ENCODE peak calls at places on chromosomes 3 and 15, in seven cellular contexts. One of them, this sample, is unnamed.

GRCh38 chr3:180563411-180563810 is 38.6 kb upstream of the TTC14 start:
- DNase-seq in stimulated activated CD8-positive, alpha-beta memory T cell treated with anti-CD3 and anti-CD28 coated beads, Interleukin-15, amount 100 ng/mL, for 4 hours: no peak
- DNase-seq in RCC 7860: no peak
- DNase-seq in GM12892: no peak
- DNase-seq in fibroblast of the aortic adventitia: no peak
- DNase-seq in ecto neural progenitor cell: no peak
- DNase-seq in colonic mucosa: no peak
- DNase-seq in this sample: no peak

GRCh38 chr3:64143399-64144130 is 81.7 kb downstream of the PRICKLE2 start:
- DNase-seq in ecto neural progenitor cell: no peak
- DNase-seq in fibroblast of the aortic adventitia: peak; percentile 42
- DNase-seq in stimulated activated CD8-positive, alpha-beta memory T cell treated with anti-CD3 and anti-CD28 coated beads, Interleukin-15, amount 100 ng/mL, for 4 hours: no peak
- DNase-seq in colonic mucosa: no peak
- DNase-seq in GM12892: no peak
- DNase-seq in RCC 7860: peak; percentile 66
- DNase-seq in this sample: no peak

GRCh38 chr3:33544126-33544525 is 103.9 kb upstream of the UBP1 start:
- DNase-seq in fibroblast of the aortic adventitia: no peak
- DNase-seq in GM12892: no peak
- DNase-seq in stimulated activated CD8-positive, alpha-beta memory T cell treated with anti-CD3 and anti-CD28 coated beads, Interleukin-15, amount 100 ng/mL, for 4 hours: no peak
- DNase-seq in colonic mucosa: no peak
- DNase-seq in ecto neural progenitor cell: no peak
- DNase-seq in RCC 7860: no peak
- DNase-seq in this sample: no peak

GRCh38 chr3:27360113-27361078 is 8.8 kb downstream of the NEK10 start:
- DNase-seq in fibroblast of the aortic adventitia: peak; percentile 37
- DNase-seq in RCC 7860: no peak
- DNase-seq in ecto neural progenitor cell: no peak
- DNase-seq in colonic mucosa: peak; percentile 68
- DNase-seq in GM12892: no peak
- DNase-seq in stimulated activated CD8-positive, alpha-beta memory T cell treated with anti-CD3 and anti-CD28 coated beads, Interleukin-15, amount 100 ng/mL, for 4 hours: no peak
- DNase-seq in this sample: no peak

GRCh38 chr3:56702487-56703315 is 19.6 kb upstream of the TASOR start:
- DNase-seq in fibroblast of the aortic adventitia: peak; percentile 91
- DNase-seq in ecto neural progenitor cell: no peak
- DNase-seq in stimulated activated CD8-positive, alpha-beta memory T cell treated with anti-CD3 and anti-CD28 coated beads, Interleukin-15, amount 100 ng/mL, for 4 hours: no peak
- DNase-seq in RCC 7860: peak; percentile 51
- DNase-seq in GM12892: no peak
- DNase-seq in colonic mucosa: peak; percentile 61
- DNase-seq in this sample: no peak

GRCh38 chr15:42151736-42152135 is 4.7 kb downstream of the PLA2G4F start:
- DNase-seq in GM12892: no peak
- DNase-seq in RCC 7860: no peak
- DNase-seq in fibroblast of the aortic adventitia: peak; percentile 9
- DNase-seq in ecto neural progenitor cell: no peak
- DNase-seq in stimulated activated CD8-positive, alpha-beta memory T cell treated with anti-CD3 and anti-CD28 coated beads, Interleukin-15, amount 100 ng/mL, for 4 hours: no peak
- DNase-seq in colonic mucosa: no peak
- DNase-seq in this sample: no peak

GRCh38 chr3:24965706-24966105 is 462.4 kb upstream of the RARB start:
- DNase-seq in GM12892: no peak
- DNase-seq in colonic mucosa: no peak
- DNase-seq in fibroblast of the aortic adventitia: no peak
- DNase-seq in stimulated activated CD8-positive, alpha-beta memory T cell treated with anti-CD3 and anti-CD28 coated beads, Interleukin-15, amount 100 ng/mL, for 4 hours: no peak
- DNase-seq in ecto neural progenitor cell: no peak
- DNase-seq in RCC 7860: no peak
- DNase-seq in this sample: no peak

GRCh38 chr3:66609660-66610547 is 109.1 kb upstream of the LRIG1 start:
- DNase-seq in GM12892: no peak
- DNase-seq in colonic mucosa: peak; percentile 52
- DNase-seq in stimulated activated CD8-positive, alpha-beta memory T cell treated with anti-CD3 and anti-CD28 coated beads, Interleukin-15, amount 100 ng/mL, for 4 hours: no peak
- DNase-seq in RCC 7860: no peak
- DNase-seq in fibroblast of the aortic adventitia: no peak
- DNase-seq in ecto neural progenitor cell: peak; percentile 67
- DNase-seq in this sample: no peak

GRCh38 chr3:10561942-10562565 is 56.7 kb upstream of the ATP2B2 start:
- DNase-seq in GM12892: no peak
- DNase-seq in colonic mucosa: no peak
- DNase-seq in fibroblast of the aortic adventitia: no peak
- DNase-seq in ecto neural progenitor cell: no peak
- DNase-seq in RCC 7860: no peak
- DNase-seq in stimulated activated CD8-positive, alpha-beta memory T cell treated with anti-CD3 and anti-CD28 coated beads, Interleukin-15, amount 100 ng/mL, for 4 hours: no peak
- DNase-seq in this sample: no peak

GRCh38 chr3:72261566-72262564 is 476.9 kb upstream of the PROK2 start:
- DNase-seq in fibroblast of the aortic adventitia: no peak
- DNase-seq in ecto neural progenitor cell: no peak
- DNase-seq in colonic mucosa: no peak
- DNase-seq in GM12892: no peak
- DNase-seq in RCC 7860: no peak
- DNase-seq in stimulated activated CD8-positive, alpha-beta memory T cell treated with anti-CD3 and anti-CD28 coated beads, Interleukin-15, amount 100 ng/mL, for 4 hours: no peak
- DNase-seq in this sample: peak; percentile 74

GRCh38 chr3:119338749-119339148 is 44.6 kb downstream of the ARHGAP31 start:
- DNase-seq in stimulated activated CD8-positive, alpha-beta memory T cell treated with anti-CD3 and anti-CD28 coated beads, Interleukin-15, amount 100 ng/mL, for 4 hours: no peak
- DNase-seq in ecto neural progenitor cell: no peak
- DNase-seq in RCC 7860: no peak
- DNase-seq in fibroblast of the aortic adventitia: no peak
- DNase-seq in GM12892: no peak
- DNase-seq in colonic mucosa: no peak
- DNase-seq in this sample: no peak

GRCh38 chr3:189602471-189602870 is 28.7 kb upstream of the TP63 start:
- DNase-seq in colonic mucosa: no peak
- DNase-seq in RCC 7860: no peak
- DNase-seq in stimulated activated CD8-positive, alpha-beta memory T cell treated with anti-CD3 and anti-CD28 coated beads, Interleukin-15, amount 100 ng/mL, for 4 hours: no peak
- DNase-seq in GM12892: no peak
- DNase-seq in fibroblast of the aortic adventitia: no peak
- DNase-seq in ecto neural progenitor cell: no peak
- DNase-seq in this sample: no peak

GRCh38 chr15:22786868-22787698 is 639 bp downstream of the NIPA1 start:
- DNase-seq in RCC 7860: no peak
- DNase-seq in stimulated activated CD8-positive, alpha-beta memory T cell treated with anti-CD3 and anti-CD28 coated beads, Interleukin-15, amount 100 ng/mL, for 4 hours: no peak
- DNase-seq in ecto neural progenitor cell: peak; percentile 69
- DNase-seq in GM12892: no peak
- DNase-seq in colonic mucosa: peak; percentile 33
- DNase-seq in fibroblast of the aortic adventitia: peak; percentile 34
- DNase-seq in this sample: no peak